ENCODE peak calls at places on chromosome 17, in six cellular contexts. D is stimulated activated CD4-positive, alpha-beta T cell treated with anti-CD3 and anti-CD28 coated beads, Interleukin-4, amount 100 ng/mL, for 1 hour; Q is T-helper 9 cell; X is GM19239; P is activated B cell treated with CpG ODN at 0.5 μM for 24 hours; H is left ventricle myocardium inferior. B is an unnamed sample.

GRCh38 chr17:39402890-39403605 is 1.6 kb upstream of the FBXL20 start:
- DNase-seq in D (no peak), Q (no peak), X (no peak), P (no peak), H (no peak), B (no peak)

GRCh38 chr17:39946551-39947330 is 16.1 kb upstream of the GSDMA start:
- DNase-seq in D (no peak), Q (no peak), X (no peak), P (no peak), H (no peak), B (no peak)

GRCh38 chr17:47621293-47622178 is 28.2 kb upstream of the KPNB1 start:
- DNase-seq in D (no peak), Q (no peak), X (no peak), P (no peak), H (no peak), B (no peak)

GRCh38 chr17:46013127-46013501 is 14.1 kb downstream of the STH start:
- DNase-seq in D (no peak), Q (no peak), X (no peak), P (no peak), H (no peak), B (no peak)

GRCh38 chr17:79922161-79922569 is 82.9 kb upstream of the CBX4 start:
- DNase-seq in D (no peak), Q (no peak), X (no peak), P (no peak), H (no peak), B (no peak)

GRCh38 chr17:14513835-14514234 is 213.0 kb downstream of the HS3ST3B1 start:
- DNase-seq in D (no peak), Q (no peak), X (no peak), P (no peak), H (no peak), B (no peak)

GRCh38 chr17:79046501-79047280 is 22.7 kb downstream of the C1QTNF1 start:
- DNase-seq in D (no peak), Q (no peak), X (no peak), P (no peak), H (peak), B (no peak)

GRCh38 chr17:47295037-47295873 is 28.5 kb upstream of the EFCAB13 start:
- DNase-seq in D (no peak), Q (no peak), X (no peak), P (no peak), H (no peak), B (no peak)

GRCh38 chr17:75998327-75998795 is 2.3 kb upstream of the CDK3 start:
- DNase-seq in D (no peak), Q (no peak), X (no peak), P (no peak), H (no peak), B (no peak)

GRCh38 chr17:50206604-50207293 is 5.3 kb upstream of the COL1A1 start:
- DNase-seq in D (peak), Q (no peak), X (no peak), P (no peak), H (peak), B (no peak)

GRCh38 chr17:6787081-6787693 is 11.2 kb downstream of the FBXO39 start:
- DNase-seq in D (no peak), Q (no peak), X (no peak), P (no peak), H (no peak), B (no peak)

GRCh38 chr17:80262291-80262690 is 1.6 kb downstream of the RNF213 start:
- DNase-seq in D (no peak), Q (no peak), X (no peak), P (no peak), H (no peak), B (no peak)

GRCh38 chr17:6456914-6457687 is 12.8 kb downstream of the PIMREG start:
- DNase-seq in D (no peak), Q (no peak), X (no peak), P (no peak), H (peak), B (no peak)

GRCh38 chr17:12512712-12513355 is 152.9 kb upstream of the MYOCD start:
- DNase-seq in D (no peak), Q (no peak), X (no peak), P (no peak), H (no peak), B (no peak)

GRCh38 chr17:45288825-45289224 is 26.9 kb upstream of the SPATA32 start:
- DNase-seq in D (no peak), Q (no peak), X (no peak), P (no peak), H (peak), B (no peak)

GRCh38 chr17:83075270-83075880 is 4.0 kb upstream of the METRNL start:
- DNase-seq in D (no peak), Q (no peak), X (no peak), P (no peak), H (no peak), B (no peak)

GRCh38 chr17:41439375-41439774 is 1.4 kb downstream of the KRT38 start:
- DNase-seq in D (no peak), Q (no peak), X (no peak), P (no peak), H (no peak), B (no peak)

GRCh38 chr17:48500435-48501426 is 30.1 kb downstream of the HOXB1 start:
- DNase-seq in D (no peak), Q (no peak), X (no peak), P (no peak), H (no peak), B (no peak)

B was measured in type B pancreatic cell.